ENCODE peak calls at places on chromosome 4, in six cellular contexts. G, K, B, Z, Q and X are unnamed samples.

GRCh38 chr4:124650614-124651013 is 61.9 kb downstream of the ANKRD50 start:
- DNase-seq in G (no peak), K (no peak), B (no peak), Z (no peak), Q (no peak), X (no peak)

GRCh38 chr4:3482707-3483106 is 19.6 kb downstream of the DOK7 start:
- DNase-seq in G (no peak), K (no peak), B (no peak), Z (no peak), Q (no peak), X (no peak)

GRCh38 chr4:150593996-150594395 is 12.0 kb downstream of the MAB21L2 start:
- DNase-seq in G (no peak), K (no peak), B (no peak), Z (no peak), Q (peak; percentile 50), X (no peak)

GRCh38 chr4:10109995-10110670 is 6.5 kb downstream of the WDR1 start:
- DNase-seq in G (no peak), K (no peak), B (no peak), Z (no peak), Q (no peak), X (no peak)

GRCh38 chr4:3302164-3302785 is 9.5 kb downstream of the RGS12 start:
- DNase-seq in G (peak; percentile 79), K (peak; percentile 63), B (no peak), Z (no peak), Q (no peak), X (no peak)

GRCh38 chr4:186570193-186570996 is 15.0 kb upstream of the MTNR1A start:
- DNase-seq in G (no peak), K (no peak), B (no peak), Z (no peak), Q (peak; percentile 46), X (no peak)

GRCh38 chr4:54093609-54094240 is 6.2 kb upstream of the GSX2 start:
- DNase-seq in G (peak; percentile 22), K (no peak), B (no peak), Z (no peak), Q (no peak), X (no peak)

GRCh38 chr4:94871644-94872305 is 114.0 kb downstream of the BMPR1B start:
- DNase-seq in G (no peak), K (no peak), B (no peak), Z (no peak), Q (no peak), X (no peak)

GRCh38 chr4:24978291-24979072 is 52.3 kb downstream of the LGI2 start:
- DNase-seq in G (no peak), K (no peak), B (no peak), Z (no peak), Q (no peak), X (no peak)

GRCh38 chr4:27006247-27006603 is 145.6 kb downstream of the STIM2 start:
- DNase-seq in G (no peak), K (no peak), B (no peak), Z (no peak), Q (peak; percentile 36), X (no peak)

GRCh38 chr4:3671571-3672464 is 94.4 kb upstream of the ADRA2C start:
- DNase-seq in G (no peak), K (no peak), B (no peak), Z (no peak), Q (no peak), X (no peak)

GRCh38 chr4:159048166-159048886 is 54.6 kb upstream of the RAPGEF2 start:
- DNase-seq in G (no peak), K (no peak), B (peak; percentile 64), Z (no peak), Q (peak; percentile 86), X (no peak)

GRCh38 chr4:53852343-53852742 is 212.1 kb downstream of the CHIC2 start:
- DNase-seq in G (no peak), K (no peak), B (no peak), Z (no peak), Q (peak; percentile 76), X (no peak)

GRCh38 chr4:75593393-75593792 is 36.9 kb downstream of the CDKL2 start:
- DNase-seq in G (no peak), K (no peak), B (no peak), Z (no peak), Q (no peak), X (no peak)

GRCh38 chr4:147793569-147793968 is 61.7 kb downstream of the ARHGAP10 start:
- DNase-seq in G (no peak), K (no peak), B (no peak), Z (no peak), Q (no peak), X (no peak)

GRCh38 chr4:38699112-38699511 is 35.1 kb downstream of the KLF3 start:
- DNase-seq in G (no peak), K (no peak), B (no peak), Z (no peak), Q (no peak), X (no peak)

GRCh38 chr4:67746797-67747495 is 7.2 kb downstream of the GNRHR start:
- DNase-seq in G (no peak), K (no peak), B (no peak), Z (no peak), Q (peak; percentile 67), X (no peak)